ENCODE peak calls at places on chromosome 17, in six cellular contexts. Z is prostate gland, H is NCI-H1436 treated with DMSO at 0.1 percent for 48 hours, M is HEK293T, L is HTR-8/SVneo, A is M059J. O is an unnamed sample.

GRCh38 chr17:70327723-70328122 is 158.4 kb downstream of the KCNJ2 start:
- DNase-seq in Z (no peak), H (no peak), M (no peak), L (no peak), A (peak), O (no peak)

GRCh38 chr17:5381542-5381941 is 37.9 kb downstream of the NUP88 start:
- DNase-seq in Z (no peak), H (no peak), M (no peak), L (no peak), A (peak), O (no peak)

GRCh38 chr17:38350035-38350434 is 1.6 kb upstream of the SOCS7 start:
- DNase-seq in Z (no peak), H (no peak), M (no peak), L (no peak), A (no peak), O (no peak)

GRCh38 chr17:15946611-15947120 is 1.7 kb downstream of the ADORA2B start:
- DNase-seq in Z (no peak), H (no peak), M (no peak), L (no peak), A (peak), O (no peak)

GRCh38 chr17:29212681-29213121 is 32.5 kb upstream of the MYO18A start:
- DNase-seq in Z (no peak), H (no peak), M (no peak), L (no peak), A (peak), O (no peak)

GRCh38 chr17:41301204-41301790 is 1.4 kb downstream of the KRTAP29-1 start:
- DNase-seq in Z (peak), H (no peak), M (no peak), L (no peak), A (peak), O (no peak)

GRCh38 chr17:32943647-32944191 is 15.8 kb downstream of the TMEM98 start:
- DNase-seq in Z (peak), H (no peak), M (no peak), L (no peak), A (no peak), O (no peak)

GRCh38 chr17:76276069-76276431 is 10.9 kb downstream of the UBALD2 start:
- DNase-seq in Z (no peak), H (no peak), M (no peak), L (no peak), A (no peak), O (no peak)

GRCh38 chr17:58427807-58428206 is 10.5 kb upstream of the RNF43 start:
- DNase-seq in Z (no peak), H (no peak), M (no peak), L (no peak), A (no peak), O (no peak)

GRCh38 chr17:79987187-79987889 is 48.3 kb downstream of the TBC1D16 start:
- DNase-seq in Z (no peak), H (no peak), M (no peak), L (no peak), A (peak), O (no peak)

GRCh38 chr17:67879662-67880061 is 54.4 kb downstream of the BPTF start:
- DNase-seq in Z (no peak), H (no peak), M (no peak), L (no peak), A (no peak), O (no peak)

GRCh38 chr17:33712120-33712519 is 419.0 kb upstream of the ASIC2 start:
- DNase-seq in Z (no peak), H (no peak), M (no peak), L (no peak), A (no peak), O (no peak)

GRCh38 chr17:2084766-2085647 is 30.1 kb downstream of the HIC1 start:
- DNase-seq in Z (no peak), H (no peak), M (no peak), L (no peak), A (peak), O (peak)

GRCh38 chr17:28675980-28676379 is 14.0 kb downstream of the SUPT6H start:
- DNase-seq in Z (no peak), H (no peak), M (no peak), L (no peak), A (peak), O (no peak)

GRCh38 chr17:76008208-76008607 is 7.6 kb downstream of the CDK3 start:
- DNase-seq in Z (no peak), H (no peak), M (no peak), L (no peak), A (no peak), O (no peak)

GRCh38 chr17:64213995-64214507 is 49.0 kb downstream of the TEX2 start:
- DNase-seq in Z (no peak), H (no peak), M (peak), L (no peak), A (peak), O (no peak)

GRCh38 chr17:1713160-1713877 is 3.1 kb upstream of the TLCD2 start:
- DNase-seq in Z (no peak), H (no peak), M (no peak), L (no peak), A (no peak), O (no peak)

GRCh38 chr17:76683011-76683755 is 27.6 kb downstream of the MXRA7 start:
- DNase-seq in Z (no peak), H (no peak), M (no peak), L (no peak), A (no peak), O (peak)

GRCh38 chr17:7217113-7217987 is 2.3 kb downstream of the DLG4 start:
- DNase-seq in Z (no peak), H (no peak), M (peak), L (no peak), A (peak), O (peak)

GRCh38 chr17:44197980-44198720 is 1.5 kb downstream of the ATXN7L3 start:
- DNase-seq in Z (peak), H (no peak), M (no peak), L (peak), A (peak), O (no peak)

GRCh38 chr17:82836823-82837357 is 2.9 kb downstream of the ZNF750 start:
- DNase-seq in Z (no peak), H (no peak), M (peak), L (no peak), A (no peak), O (no peak)

GRCh38 chr17:3804503-3804931 is 3.5 kb upstream of the ITGAE start:
- DNase-seq in Z (no peak), H (no peak), M (no peak), L (no peak), A (peak), O (no peak)

GRCh38 chr17:77100009-77100408 is 40.8 kb upstream of the SEC14L1 start:
- DNase-seq in Z (no peak), H (no peak), M (no peak), L (no peak), A (no peak), O (no peak)

GRCh38 chr17:40830085-40830776 is 7.8 kb upstream of the KRT10 start:
- DNase-seq in Z (no peak), H (no peak), M (no peak), L (no peak), A (no peak), O (no peak)

GRCh38 chr17:16933317-16934132 is 38.4 kb downstream of the TNFRSF13B start:
- DNase-seq in Z (no peak), H (no peak), M (no peak), L (no peak), A (peak), O (no peak)

GRCh38 chr17:82812601-82813000 is 27.2 kb downstream of the ZNF750 start:
- DNase-seq in Z (no peak), H (no peak), M (no peak), L (no peak), A (no peak), O (no peak)

GRCh38 chr17:35752471-35752870 is 568 bp downstream of the GAS2L2 start:
- DNase-seq in Z (no peak), H (no peak), M (no peak), L (no peak), A (no peak), O (no peak)

GRCh38 chr17:47884905-47885735 is 10.9 kb upstream of the SP2 start:
- DNase-seq in Z (no peak), H (no peak), M (no peak), L (no peak), A (no peak), O (no peak)

GRCh38 chr17:15260376-15261062 is 4.6 kb downstream of the PMP22 start:
- DNase-seq in Z (peak), H (no peak), M (peak), L (peak), A (peak), O (peak)

GRCh38 chr17:14300628-14301278 is at the start of gene HS3ST3B1:
- DNase-seq in Z (peak), H (peak), M (peak), L (peak), A (peak), O (peak)

GRCh38 chr17:65797809-65798208 is 236.4 kb upstream of the AXIN2 start:
- DNase-seq in Z (no peak), H (no peak), M (peak), L (no peak), A (no peak), O (peak)

GRCh38 chr17:81176656-81177055 is 10.6 kb upstream of the AATK start:
- DNase-seq in Z (no peak), H (no peak), M (no peak), L (no peak), A (peak), O (no peak)

GRCh38 chr17:64500923-64501765 is 4.3 kb upstream of the POLG2 start:
- DNase-seq in Z (no peak), H (no peak), M (no peak), L (no peak), A (no peak), O (no peak)

GRCh38 chr17:55484575-55484974 is 26.7 kb downstream of the SMIM36 start:
- DNase-seq in Z (no peak), H (no peak), M (no peak), L (no peak), A (no peak), O (no peak)

GRCh38 chr17:41959336-41960095 is 7.1 kb upstream of the CNP start:
- DNase-seq in Z (no peak), H (no peak), M (peak), L (peak), A (peak), O (peak)

GRCh38 chr17:7686221-7687071 is 844 bp downstream of the TP53 start:
- DNase-seq in Z (peak), H (peak), M (peak), L (peak), A (peak), O (peak)

O was measured in BE2C.